ENCODE peak calls at places on chromosomes 13 and 19, in six cellular contexts. J is effector memory CD8-positive, alpha-beta T cell; L is SK-N-SH; F is iris pigment epithelial cell; M is stimulated activated CD4-positive, alpha-beta T cell treated with anti-CD3 and anti-CD28 coated beads, Interleukin-4, amount 100 ng/mL, for 4 hours; E is cardiac muscle cell. W is an unnamed sample.

GRCh38 chr19:17671906-17672305 is 16.2 kb downstream of the UNC13A start:
- DNase-seq in J (no peak), L (peak; percentile 73), F (peak; percentile 67), M (no peak), E (peak; percentile 44), W (peak; percentile 59)

GRCh38 chr13:41700790-41701310 is 243.5 kb downstream of the RGCC start:
- DNase-seq in J (no peak), L (peak; percentile 9), F (peak; percentile 39), M (no peak), E (peak; percentile 69), W (peak; percentile 90)

GRCh38 chr19:30029721-30030510 is 87.9 kb downstream of the URI1 start:
- DNase-seq in J (no peak), L (no peak), F (peak; percentile 36), M (no peak), E (no peak), W (peak; percentile 94)

GRCh38 chr19:6743071-6743470 is 3.6 kb downstream of the TRIP10 start:
- DNase-seq in J (no peak), L (no peak), F (no peak), M (no peak), E (no peak), W (no peak)

GRCh38 chr13:78499802-78500201 is 103.5 kb downstream of the POU4F1 start:
- DNase-seq in J (no peak), L (no peak), F (no peak), M (no peak), E (no peak), W (no peak)

GRCh38 chr19:42466521-42467436 is 24.0 kb upstream of the CXCL17 start:
- DNase-seq in J (no peak), L (no peak), F (peak; percentile 32), M (no peak), E (peak; percentile 73), W (no peak)

GRCh38 chr13:66914155-66914554 is 316.0 kb downstream of the PCDH9 start:
- DNase-seq in J (no peak), L (no peak), F (peak; percentile 6), M (no peak), E (no peak), W (no peak)

GRCh38 chr19:30371960-30372824 is at the start of gene ZNF536:
- DNase-seq in J (no peak), L (no peak), F (no peak), M (no peak), E (no peak), W (no peak)

GRCh38 chr19:39362682-39363657 is 20.7 kb downstream of the SAMD4B start:
- DNase-seq in J (no peak), L (no peak), F (peak; percentile 78), M (no peak), E (peak; percentile 51), W (peak; percentile 76)

GRCh38 chr19:45515807-45516401 is 8.6 kb downstream of the VASP start:
- DNase-seq in J (no peak), L (no peak), F (no peak), M (no peak), E (no peak), W (no peak)

GRCh38 chr13:38384171-38384570 is 34.5 kb downstream of the UFM1 start:
- DNase-seq in J (no peak), L (no peak), F (no peak), M (no peak), E (no peak), W (no peak)

GRCh38 chr19:3712663-3713531 is 4.7 kb downstream of the TJP3 start:
- DNase-seq in J (no peak), L (no peak), F (no peak), M (no peak), E (no peak), W (no peak)

GRCh38 chr13:52903320-52903719 is 54.9 kb upstream of the PCDH8 start:
- DNase-seq in J (no peak), L (no peak), F (no peak), M (no peak), E (no peak), W (no peak)

GRCh38 chr13:19020988-19021387 is 160.6 kb downstream of the TUBA3C start:
- DNase-seq in J (no peak), L (no peak), F (no peak), M (no peak), E (no peak), W (no peak)

GRCh38 chr13:112145221-112146072 is 78.5 kb downstream of the SOX1 start:
- DNase-seq in J (no peak), L (no peak), F (no peak), M (no peak), E (no peak), W (no peak)

GRCh38 chr13:26037302-26037701 is 14.5 kb downstream of the SHISA2 start:
- DNase-seq in J (no peak), L (no peak), F (no peak), M (no peak), E (peak; percentile 43), W (no peak)

GRCh38 chr13:33345842-33346241 is 60.3 kb upstream of the STARD13 start:
- DNase-seq in J (no peak), L (no peak), F (no peak), M (no peak), E (no peak), W (peak; percentile 5)

GRCh38 chr13:79901336-79901735 is 420.4 kb downstream of the NDFIP2 start:
- DNase-seq in J (no peak), L (no peak), F (peak; percentile 59), M (no peak), E (peak; percentile 71), W (peak; percentile 40)

W was measured in M059J.